ENCODE peak calls at places on chromosomes 4 and X, in five cellular contexts. One of them, this sample, is unnamed.

GRCh38 chrX:1448793-1449580 is 3.7 kb downstream of the ASMTL start:
- DNase-seq in H9: peak
- DNase-seq in mesenchymal stem cell: no peak
- DNase-seq in trophoblast cell: no peak
- DNase-seq in H1: no peak
- DNase-seq in this sample: no peak

GRCh38 chr4:112706840-112707207 is 69.9 kb downstream of the LARP7 start:
- DNase-seq in H9: no peak
- DNase-seq in mesenchymal stem cell: no peak
- DNase-seq in trophoblast cell: no peak
- DNase-seq in H1: no peak
- DNase-seq in this sample: no peak

GRCh38 chrX:131649741-131650140 is 105.9 kb downstream of the OR13H1 start:
- DNase-seq in H9: no peak
- DNase-seq in mesenchymal stem cell: no peak
- DNase-seq in trophoblast cell: no peak
- DNase-seq in H1: no peak
- DNase-seq in this sample: no peak

GRCh38 chr4:1644906-1645657 is 39.0 kb downstream of the FAM53A start:
- DNase-seq in H9: no peak
- DNase-seq in mesenchymal stem cell: peak
- DNase-seq in trophoblast cell: no peak
- DNase-seq in H1: no peak
- DNase-seq in this sample: peak

GRCh38 chr4:42329421-42329820 is 67.9 kb upstream of the SHISA3 start:
- DNase-seq in H9: no peak
- DNase-seq in mesenchymal stem cell: peak
- DNase-seq in trophoblast cell: no peak
- DNase-seq in H1: no peak
- DNase-seq in this sample: no peak

GRCh38 chr4:55609393-55609821 is 17.4 kb upstream of the PDCL2 start:
- DNase-seq in H9: no peak
- DNase-seq in mesenchymal stem cell: no peak
- DNase-seq in trophoblast cell: no peak
- DNase-seq in H1: no peak
- DNase-seq in this sample: no peak

GRCh38 chr4:155854597-155855226 is 11.4 kb downstream of the ASIC5 start:
- DNase-seq in H9: no peak
- DNase-seq in mesenchymal stem cell: peak
- DNase-seq in trophoblast cell: no peak
- DNase-seq in H1: no peak
- DNase-seq in this sample: peak

GRCh38 chrX:51743179-51743957 is at the start of gene GSPT2:
- DNase-seq in H9: peak
- DNase-seq in mesenchymal stem cell: peak
- DNase-seq in trophoblast cell: peak
- DNase-seq in H1: peak
- DNase-seq in this sample: peak

GRCh38 chr4:166021617-166022016 is 148.6 kb downstream of the TLL1 start:
- DNase-seq in H9: no peak
- DNase-seq in mesenchymal stem cell: no peak
- DNase-seq in trophoblast cell: no peak
- DNase-seq in H1: no peak
- DNase-seq in this sample: no peak

GRCh38 chr4:122772311-122772710 is 39.8 kb downstream of the BBS12 start:
- DNase-seq in H9: no peak
- DNase-seq in mesenchymal stem cell: no peak
- DNase-seq in trophoblast cell: no peak
- DNase-seq in H1: no peak
- DNase-seq in this sample: no peak

GRCh38 chr4:5724377-5724776 is 13.4 kb downstream of the EVC start:
- DNase-seq in H9: no peak
- DNase-seq in mesenchymal stem cell: peak
- DNase-seq in trophoblast cell: no peak
- DNase-seq in H1: no peak
- DNase-seq in this sample: no peak

GRCh38 chr4:112938461-112939058 is 110.9 kb upstream of the ANK2 start:
- DNase-seq in H9: no peak
- DNase-seq in mesenchymal stem cell: peak
- DNase-seq in trophoblast cell: no peak
- DNase-seq in H1: no peak
- DNase-seq in this sample: peak

GRCh38 chrX:153864561-153865320 is 21.2 kb downstream of the L1CAM start:
- DNase-seq in H9: no peak
- DNase-seq in mesenchymal stem cell: no peak
- DNase-seq in trophoblast cell: no peak
- DNase-seq in H1: no peak
- DNase-seq in this sample: no peak

GRCh38 chr4:16236402-16237023 is 10.2 kb upstream of the TAPT1 start:
- DNase-seq in H9: no peak
- DNase-seq in mesenchymal stem cell: no peak
- DNase-seq in trophoblast cell: no peak
- DNase-seq in H1: no peak
- DNase-seq in this sample: no peak

GRCh38 chr4:7763788-7764187 is 175.9 kb downstream of the AFAP1 start:
- DNase-seq in H9: no peak
- DNase-seq in mesenchymal stem cell: peak
- DNase-seq in trophoblast cell: peak
- DNase-seq in H1: no peak
- DNase-seq in this sample: no peak

GRCh38 chrX:134642394-134642793 is 15.9 kb downstream of the PLAC1 start:
- DNase-seq in H9: no peak
- DNase-seq in mesenchymal stem cell: no peak
- DNase-seq in trophoblast cell: no peak
- DNase-seq in H1: no peak
- DNase-seq in this sample: no peak

GRCh38 chr4:159906051-159906450 is 803.2 kb downstream of the RAPGEF2 start:
- DNase-seq in H9: no peak
- DNase-seq in mesenchymal stem cell: no peak
- DNase-seq in trophoblast cell: no peak
- DNase-seq in H1: no peak
- DNase-seq in this sample: no peak

GRCh38 chrX:46574941-46575381 is 1.4 kb downstream of the CHST7 start:
- DNase-seq in H9: peak
- DNase-seq in mesenchymal stem cell: no peak
- DNase-seq in trophoblast cell: peak
- DNase-seq in H1: no peak
- DNase-seq in this sample: no peak

GRCh38 chr4:73347497-73347896 is 56.6 kb upstream of the ALB start:
- DNase-seq in H9: no peak
- DNase-seq in mesenchymal stem cell: no peak
- DNase-seq in trophoblast cell: no peak
- DNase-seq in H1: no peak
- DNase-seq in this sample: no peak

GRCh38 chrX:47815901-47816845 is 20.5 kb upstream of the ZNF81 start:
- DNase-seq in H9: peak
- DNase-seq in mesenchymal stem cell: no peak
- DNase-seq in trophoblast cell: no peak
- DNase-seq in H1: no peak
- DNase-seq in this sample: no peak

GRCh38 chr4:87498446-87498900 is 30.7 kb downstream of the SPARCL1 start:
- DNase-seq in H9: no peak
- DNase-seq in mesenchymal stem cell: peak
- DNase-seq in trophoblast cell: no peak
- DNase-seq in H1: no peak
- DNase-seq in this sample: no peak

GRCh38 chrX:116436358-116436816 is at the start of gene SLC6A14:
- DNase-seq in H9: peak
- DNase-seq in mesenchymal stem cell: no peak
- DNase-seq in trophoblast cell: no peak
- DNase-seq in H1: no peak
- DNase-seq in this sample: no peak

GRCh38 chrX:136778914-136779313 is 1.8 kb downstream of the ARHGEF6 start:
- DNase-seq in H9: no peak
- DNase-seq in mesenchymal stem cell: no peak
- DNase-seq in trophoblast cell: no peak
- DNase-seq in H1: no peak
- DNase-seq in this sample: no peak
- H2BK12ac ChIP-seq in H9: no peak
- H2BK12ac ChIP-seq in mesenchymal stem cell: no peak
- H2BK12ac ChIP-seq in trophoblast cell: no peak
- H2BK12ac ChIP-seq in H1: no peak
- H2BK12ac ChIP-seq in this sample: no peak

DNA sequence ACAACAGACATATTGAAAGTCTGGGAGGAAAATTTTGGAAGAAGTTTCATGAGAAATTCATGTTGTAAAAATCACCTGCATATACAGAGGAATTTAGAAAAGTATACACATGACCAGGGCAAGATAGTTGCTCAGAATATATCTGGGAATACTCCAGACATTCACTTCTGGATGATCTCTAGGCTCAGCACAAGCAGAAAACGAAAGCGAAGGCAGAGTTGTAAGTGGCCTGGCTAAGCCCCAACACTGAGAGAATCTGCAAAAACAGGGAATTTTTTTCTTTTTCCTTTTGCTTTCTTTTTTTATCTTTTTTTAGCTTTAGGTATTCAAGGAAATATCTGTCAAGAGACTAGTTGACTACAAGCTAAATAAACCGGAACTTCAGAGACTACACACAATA is 207.3 kb downstream of the FGF13 start:
- DNase-seq in H9: no peak
- DNase-seq in mesenchymal stem cell: no peak
- DNase-seq in trophoblast cell: no peak
- DNase-seq in H1: no peak
- DNase-seq in this sample: no peak
- H2BK120ac ChIP-seq in H9: no peak
- H2BK120ac ChIP-seq in mesenchymal stem cell: no peak
- H2BK120ac ChIP-seq in trophoblast cell: no peak
- H2BK120ac ChIP-seq in H1: no peak
- H2BK120ac ChIP-seq in this sample: no peak

GRCh38 chrX:15673970-15674369 is 9.4 kb upstream of the CLTRN start:
- DNase-seq in H9: no peak
- DNase-seq in mesenchymal stem cell: no peak
- DNase-seq in trophoblast cell: no peak
- DNase-seq in H1: no peak
- DNase-seq in this sample: no peak

GRCh38 chrX:15675490-15675921 is 10.9 kb upstream of the CLTRN start:
- DNase-seq in H9: peak
- DNase-seq in mesenchymal stem cell: no peak
- DNase-seq in trophoblast cell: no peak
- DNase-seq in H1: no peak
- DNase-seq in this sample: peak

GRCh38 chrX:15674899-15675489 is 10.4 kb upstream of the CLTRN start:
- DNase-seq in H9: peak
- DNase-seq in mesenchymal stem cell: peak
- DNase-seq in trophoblast cell: peak
- DNase-seq in H1: no peak
- DNase-seq in this sample: peak

GRCh38 chrX:15672886-15673285 is 8.3 kb upstream of the CLTRN start:
- DNase-seq in H9: no peak
- DNase-seq in mesenchymal stem cell: no peak
- DNase-seq in trophoblast cell: no peak
- DNase-seq in H1: no peak
- DNase-seq in this sample: no peak

GRCh38 chrX:15674514-15674898 is 9.9 kb upstream of the CLTRN start:
- DNase-seq in H9: no peak
- DNase-seq in mesenchymal stem cell: peak
- DNase-seq in trophoblast cell: peak
- DNase-seq in H1: no peak
- DNase-seq in this sample: peak
- H3K18ac ChIP-seq in H9: no peak
- H3K18ac ChIP-seq in mesenchymal stem cell: no peak
- H3K18ac ChIP-seq in trophoblast cell: no peak
- H3K18ac ChIP-seq in H1: peak
- H3K18ac ChIP-seq in this sample: no peak

GRCh38 chr4:94550851-94551250 is 99.1 kb downstream of the PDLIM5 start:
- DNase-seq in H9: no peak
- DNase-seq in mesenchymal stem cell: no peak
- DNase-seq in trophoblast cell: no peak
- DNase-seq in H1: no peak
- DNase-seq in this sample: no peak
- H2BK12ac ChIP-seq in H9: no peak
- H2BK12ac ChIP-seq in mesenchymal stem cell: no peak
- H2BK12ac ChIP-seq in trophoblast cell: no peak
- H2BK12ac ChIP-seq in H1: no peak
- H2BK12ac ChIP-seq in this sample: no peak